ENCODE peak calls at places on chromosome 16, in nine cellular contexts. L is neuronal stem cell, J is upper lobe of right lung, S is left ventricle myocardium inferior, U is right atrium auricular region, I is brain microvascular endothelial cell, E is ascending aorta, Q is uterus, Z is colonic mucosa. K is an unnamed sample.
A peak's percentile ranks its signal among the peaks of the same experiment; 100 is the strongest.

GRCh38 chr16:49158029-49158642 is 123.5 kb downstream of the CBLN1 start:
- DNase-seq in L (peak; percentile 82), J (no peak), S (peak; percentile 14), U (no peak), I (no peak), E (no peak), Q (no peak), Z (peak; percentile 32), K (no peak)

GRCh38 chr16:71746442-71747046 is 22.0 kb upstream of the PHLPP2 start:
- DNase-seq in L (no peak), J (no peak), S (no peak), U (no peak), I (peak; percentile 37), E (no peak), Q (no peak), Z (peak; percentile 27), K (no peak)

GRCh38 chr16:72094266-72094610 is 591 bp downstream of the DHX38 start:
- DNase-seq in L (no peak), J (no peak), S (no peak), U (no peak), I (no peak), E (no peak), Q (no peak), Z (peak; percentile 28), K (no peak)

GRCh38 chr16:67277294-67277998 is 1.9 kb upstream of the PLEKHG4 start:
- DNase-seq in L (no peak), J (no peak), S (no peak), U (peak; percentile 84), I (peak; percentile 98), E (peak; percentile 55), Q (peak; percentile 67), Z (peak; percentile 36), K (no peak)

GRCh38 chr16:82954224-82954929 is 327.6 kb downstream of the CDH13 start:
- DNase-seq in L (no peak), J (no peak), S (no peak), U (no peak), I (peak; percentile 36), E (no peak), Q (no peak), Z (no peak), K (no peak)

GRCh38 chr16:20409398-20410152 is at the start of gene ACSM5:
- DNase-seq in L (no peak), J (no peak), S (peak; percentile 56), U (peak; percentile 73), I (no peak), E (no peak), Q (peak; percentile 45), Z (no peak), K (no peak)

GRCh38 chr16:49557070-49557446 is 183.5 kb downstream of the C16orf78 start:
- DNase-seq in L (peak; percentile 59), J (no peak), S (no peak), U (no peak), I (no peak), E (no peak), Q (no peak), Z (no peak), K (no peak)

GRCh38 chr16:87207509-87207908 is 109.7 kb downstream of the C16orf95 start:
- DNase-seq in L (no peak), J (no peak), S (no peak), U (no peak), I (peak; percentile 49), E (no peak), Q (no peak), Z (no peak), K (no peak)

GRCh38 chr16:73092236-73092781 is 44.4 kb upstream of the ZFHX3 start:
- DNase-seq in L (no peak), J (no peak), S (no peak), U (no peak), I (no peak), E (no peak), Q (no peak), Z (no peak), K (no peak)

GRCh38 chr16:62135903-62136302 is 99.7 kb upstream of the CDH8 start:
- DNase-seq in L (no peak), J (no peak), S (no peak), U (no peak), I (no peak), E (no peak), Q (no peak), Z (no peak), K (no peak)

GRCh38 chr16:22948603-22949368 is 134.8 kb downstream of the HS3ST2 start:
- DNase-seq in L (peak; percentile 58), J (peak; percentile 66), S (peak; percentile 39), U (peak; percentile 65), I (peak; percentile 43), E (peak; percentile 12), Q (peak; percentile 63), Z (peak; percentile 78), K (peak; percentile 56)

GRCh38 chr16:29968205-29968604 is 5.5 kb upstream of the TAOK2 start:
- DNase-seq in L (no peak), J (no peak), S (no peak), U (no peak), I (no peak), E (no peak), Q (no peak), Z (no peak), K (no peak)

GRCh38 chr16:58615280-58615679 is 14.3 kb downstream of the CNOT1 start:
- DNase-seq in L (no peak), J (no peak), S (no peak), U (no peak), I (peak; percentile 28), E (no peak), Q (no peak), Z (no peak), K (no peak)
- H3K36me3 ChIP-seq in L (peaks cover 77% of the 10 kb centered on the region), J (peaks cover 41% of the 10 kb centered on the region), S (peaks cover 19% of the 10 kb centered on the region), U (peaks cover 11% of the 10 kb centered on the region), I (peaks cover 18% of the 10 kb centered on the region), E (peaks cover 7% of the 10 kb centered on the region), Q (no peaks in the 10 kb centered on the region), Z (peaks cover 10% of the 10 kb centered on the region), K (peaks cover 39% of the 10 kb centered on the region)

GRCh38 chr16:84288902-84289301 is 5.8 kb upstream of the WFDC1 start:
- DNase-seq in L (no peak), J (no peak), S (no peak), U (no peak), I (no peak), E (no peak), Q (no peak), Z (no peak), K (no peak)

GRCh38 chr16:84293406-84293805 is 1.3 kb upstream of the WFDC1 start:
- DNase-seq in L (no peak), J (no peak), S (no peak), U (no peak), I (no peak), E (no peak), Q (no peak), Z (no peak), K (no peak)

GRCh38 chr16:84294196-84295142 is at the start of gene WFDC1:
- DNase-seq in L (no peak), J (peak; percentile 72), S (peak; percentile 19), U (no peak), I (no peak), E (no peak), Q (no peak), Z (no peak), K (peak; percentile 51)

GRCh38 chr16:84295203-84295850 is 649 bp downstream of the WFDC1 start:
- DNase-seq in L (no peak), J (no peak), S (no peak), U (no peak), I (no peak), E (no peak), Q (no peak), Z (no peak), K (no peak)

DNA sequence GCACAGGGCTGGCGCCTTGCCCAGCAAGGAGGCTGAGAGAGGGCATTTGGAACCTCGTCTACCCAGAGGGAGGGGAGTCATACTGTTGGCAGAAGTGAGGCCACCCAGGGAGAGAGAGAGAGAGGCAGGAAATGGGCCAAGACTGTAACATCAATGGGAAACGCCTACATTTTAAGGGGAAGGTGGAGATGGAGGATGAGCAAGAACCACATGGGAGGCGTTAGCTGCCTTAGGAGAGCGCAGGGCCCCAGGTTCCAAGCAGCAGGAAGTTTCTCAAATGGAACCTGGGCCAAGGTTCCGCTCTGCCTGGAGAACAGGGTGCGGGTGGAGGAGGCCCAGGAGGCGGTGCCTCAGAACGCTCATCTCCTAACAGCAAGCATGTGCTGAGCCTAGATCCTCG is 2.6 kb upstream of the WFDC1 start:
- DNase-seq in L (no peak), J (no peak), S (no peak), U (no peak), I (no peak), E (no peak), Q (no peak), Z (no peak), K (no peak)
- H3K27ac ChIP-seq in L (no peak overlapping the region), J (no peak overlapping the region), S (no peak overlapping the region), U (no peak overlapping the region), I (no peak overlapping the region), E (no peak overlapping the region), Q (no peak overlapping the region), Z (no peak overlapping the region), K (no peak overlapping the region)

GRCh38 chr16:11675561-11676511 is 7.6 kb downstream of the SNN start:
- DNase-seq in L (no peak), J (no peak), S (peak; percentile 44), U (no peak), I (no peak), E (no peak), Q (no peak), Z (peak; percentile 77), K (no peak)

GRCh38 chr16:11674818-11675560 is 6.7 kb downstream of the SNN start:
- DNase-seq in L (no peak), J (no peak), S (no peak), U (no peak), I (peak; percentile 24), E (no peak), Q (peak; percentile 31), Z (no peak), K (no peak)

GRCh38 chr16:11677451-11677951 is 9.2 kb downstream of the SNN start:
- DNase-seq in L (no peak), J (peak; percentile 40), S (no peak), U (no peak), I (no peak), E (no peak), Q (no peak), Z (no peak), K (no peak)

GRCh38 chr16:11677959-11678881 is 10.0 kb downstream of the SNN start:
- DNase-seq in L (no peak), J (peak; percentile 30), S (no peak), U (no peak), I (no peak), E (peak; percentile 4), Q (no peak), Z (no peak), K (no peak)

GRCh38 chr16:11676799-11677198 is 8.5 kb downstream of the SNN start:
- DNase-seq in L (no peak), J (peak; percentile 39), S (no peak), U (no peak), I (no peak), E (no peak), Q (no peak), Z (no peak), K (no peak)
- H3K4me3 ChIP-seq in L (no peak overlapping the region), J (no peak overlapping the region), S (no peak overlapping the region), U (no peak overlapping the region), I (no peak overlapping the region), E (no peak overlapping the region), Q (no peak overlapping the region), Z (no peak overlapping the region), K (no peak overlapping the region)

DNA sequence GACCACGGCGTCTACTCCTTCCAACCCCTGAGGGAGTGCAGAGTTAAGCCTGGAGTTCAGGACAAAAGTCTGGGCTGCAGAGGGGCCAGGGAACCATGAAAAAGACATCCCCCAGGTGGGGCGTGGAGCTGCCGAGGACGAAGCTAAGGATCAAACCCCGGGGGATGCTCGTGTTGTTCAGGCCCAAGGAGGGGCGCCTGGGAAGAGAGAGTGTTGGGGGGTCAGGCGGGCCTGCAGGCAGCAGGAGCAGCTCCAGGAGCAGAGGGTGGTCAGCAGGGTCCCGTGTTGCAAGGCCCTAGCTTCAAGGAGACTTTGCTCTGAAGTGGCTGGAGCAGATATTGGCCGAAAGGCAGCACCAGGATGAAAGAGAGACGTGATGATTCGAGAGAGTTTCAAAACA is 26.7 kb downstream of the NECAB2 start:
- DNase-seq in L (no peak), J (no peak), S (no peak), U (no peak), I (no peak), E (no peak), Q (no peak), Z (no peak), K (no peak)
- H3K36me3 ChIP-seq in L (peaks cover 22% of the 10 kb centered on the region), J (no peaks in the 10 kb centered on the region), S (no peaks in the 10 kb centered on the region), U (no peaks in the 10 kb centered on the region), I (no peaks in the 10 kb centered on the region), E (no peaks in the 10 kb centered on the region), Q (no peaks in the 10 kb centered on the region), Z (no peaks in the 10 kb centered on the region), K (no peaks in the 10 kb centered on the region)

K was measured in lower lobe of right lung.